ENCODE peak calls at places on chromosome 13, in four cellular contexts. Y is thoracic aorta, G is uterus, S is mucosa of descending colon. E is an unnamed sample.

GRCh38 chr13:46334008-46334407 is 53.0 kb downstream of the RUBCNL start:
- DNase-seq in Y (no peak), G (no peak), S (no peak), E (no peak)

GRCh38 chr13:53298426-53298825 is 269.8 kb downstream of the OLFM4 start:
- DNase-seq in Y (no peak), G (no peak), S (no peak), E (no peak)

GRCh38 chr13:93038187-93038586 is 188.4 kb upstream of the GPC6 start:
- DNase-seq in Y (no peak), G (no peak), S (no peak), E (no peak)

GRCh38 chr13:49112782-49113525 is 107.2 kb upstream of the MLNR start:
- DNase-seq in Y (no peak), G (no peak), S (no peak), E (no peak)

GRCh38 chr13:45209229-45209628 is 8.4 kb upstream of the KCTD4 start:
- DNase-seq in Y (no peak), G (no peak), S (no peak), E (no peak)

GRCh38 chr13:91144054-91144453 is 203.4 kb upstream of the MIR17HG start:
- DNase-seq in Y (no peak), G (no peak), S (no peak), E (no peak)

GRCh38 chr13:93859666-93860065 is 619.8 kb downstream of the DCT start:
- DNase-seq in Y (no peak), G (no peak), S (no peak), E (no peak)

GRCh38 chr13:45662122-45662521 is 40.0 kb upstream of the CBY2 start:
- DNase-seq in Y (no peak), G (no peak), S (no peak), E (no peak)

GRCh38 chr13:105139380-105140285 is 1395.8 kb downstream of the EFNB2 start:
- DNase-seq in Y (no peak), G (no peak), S (peak; percentile 52), E (peak; percentile 8)

GRCh38 chr13:28540612-28541011 is 45.7 kb upstream of the FLT1 start:
- DNase-seq in Y (no peak), G (no peak), S (no peak), E (no peak)

GRCh38 chr13:95319551-95320274 is 18.5 kb upstream of the ABCC4 start:
- DNase-seq in Y (no peak), G (no peak), S (no peak), E (no peak)

GRCh38 chr13:38965281-38965680 is 25.4 kb downstream of the STOML3 start:
- DNase-seq in Y (no peak), G (no peak), S (no peak), E (no peak)

GRCh38 chr13:27789495-27790303 is 2.6 kb upstream of the GSX1 start:
- DNase-seq in Y (no peak), G (no peak), S (no peak), E (no peak)

GRCh38 chr13:27820524-27821482 is 28.5 kb downstream of the GSX1 start:
- DNase-seq in Y (no peak), G (no peak), S (no peak), E (no peak)

GRCh38 chr13:80840313-80840976 is 499.5 kb upstream of the SPRY2 start:
- DNase-seq in Y (no peak), G (peak; percentile 49), S (no peak), E (peak; percentile 23)

GRCh38 chr13:38535271-38535670 is 151.6 kb upstream of the FREM2 start:
- DNase-seq in Y (no peak), G (no peak), S (no peak), E (no peak)

GRCh38 chr13:94065741-94066140 is 413.7 kb downstream of the DCT start:
- DNase-seq in Y (no peak), G (no peak), S (no peak), E (no peak)

GRCh38 chr13:72698164-72698563 is 29.3 kb downstream of the MZT1 start:
- DNase-seq in Y (no peak), G (no peak), S (no peak), E (no peak)

GRCh38 chr13:76879211-76879875 is 6.9 kb downstream of the KCTD12 start:
- DNase-seq in Y (peak; percentile 47), G (peak; percentile 79), S (peak; percentile 41), E (no peak)

GRCh38 chr13:20843177-20843576 is 59.4 kb downstream of the XPO4 start:
- DNase-seq in Y (no peak), G (no peak), S (no peak), E (no peak)

GRCh38 chr13:66506979-66507378 is 723.2 kb downstream of the PCDH9 start:
- DNase-seq in Y (no peak), G (no peak), S (no peak), E (no peak)

GRCh38 chr13:30580852-30581502 is 36.7 kb upstream of the USPL1 start:
- DNase-seq in Y (no peak), G (no peak), S (no peak), E (no peak)

DNA sequence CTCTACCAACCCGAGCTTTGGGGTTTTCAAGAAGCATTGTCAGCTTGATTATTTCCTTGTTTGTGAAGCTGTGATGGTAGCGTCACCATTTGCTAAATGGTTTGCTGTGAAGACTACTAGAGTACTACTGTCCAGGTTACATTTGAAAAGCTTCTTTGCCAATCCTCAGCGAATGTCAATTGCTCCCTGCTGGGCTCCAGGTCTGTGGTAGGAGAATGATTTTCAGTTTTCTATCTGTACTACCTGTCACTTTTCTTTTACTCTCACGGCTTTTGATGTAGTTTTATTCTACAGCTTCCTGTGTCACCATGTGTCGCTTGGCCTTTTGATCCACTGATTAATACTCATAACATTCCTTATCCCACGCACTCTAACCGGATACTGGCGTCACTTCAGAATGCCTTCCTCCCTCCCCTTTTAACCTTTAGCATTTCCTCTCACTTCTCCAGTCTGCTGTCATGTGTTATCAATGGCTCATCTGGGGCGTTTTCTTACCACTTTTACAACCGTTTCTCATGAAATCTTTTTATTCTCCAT is 7.5 kb upstream of the GPR183 start:
- DNase-seq in Y (no peak), G (no peak), S (no peak), E (no peak)
- H3K4me1 ChIP-seq in Y (peaks cover 5% of the 10 kb centered on the region), G (no peaks in the 10 kb centered on the region), S (peaks cover 7% of the 10 kb centered on the region), E (peaks cover 32% of the 10 kb centered on the region)

GRCh38 chr13:87671031-87671823 is at the start of gene SLITRK5:
- DNase-seq in Y (no peak), G (no peak), S (peak; percentile 84), E (peak; percentile 60)
- H3K4me3 ChIP-seq in Y (peak within 1 kb of the TSS; percentile 67), G (peak within 1 kb of the TSS; percentile 6), S (no peak within 1 kb of the TSS), E (peak within 1 kb of the TSS; percentile 86)

GRCh38 chr13:84847107-84847506 is 952.1 kb downstream of the SLITRK6 start:
- DNase-seq in Y (no peak), G (no peak), S (no peak), E (no peak)

GRCh38 chr13:84843368-84843767 is 955.9 kb downstream of the SLITRK6 start:
- DNase-seq in Y (no peak), G (no peak), S (no peak), E (no peak)

GRCh38 chr13:84845875-84846619 is 953.2 kb downstream of the SLITRK6 start:
- DNase-seq in Y (no peak), G (no peak), S (no peak), E (no peak)

GRCh38 chr13:84844473-84844872 is 954.7 kb downstream of the SLITRK6 start:
- DNase-seq in Y (no peak), G (no peak), S (no peak), E (no peak)
- TF ChIP-seq CTCF in Y (no peak), G (no peak), S (no peak), E (no peak)

DNA sequence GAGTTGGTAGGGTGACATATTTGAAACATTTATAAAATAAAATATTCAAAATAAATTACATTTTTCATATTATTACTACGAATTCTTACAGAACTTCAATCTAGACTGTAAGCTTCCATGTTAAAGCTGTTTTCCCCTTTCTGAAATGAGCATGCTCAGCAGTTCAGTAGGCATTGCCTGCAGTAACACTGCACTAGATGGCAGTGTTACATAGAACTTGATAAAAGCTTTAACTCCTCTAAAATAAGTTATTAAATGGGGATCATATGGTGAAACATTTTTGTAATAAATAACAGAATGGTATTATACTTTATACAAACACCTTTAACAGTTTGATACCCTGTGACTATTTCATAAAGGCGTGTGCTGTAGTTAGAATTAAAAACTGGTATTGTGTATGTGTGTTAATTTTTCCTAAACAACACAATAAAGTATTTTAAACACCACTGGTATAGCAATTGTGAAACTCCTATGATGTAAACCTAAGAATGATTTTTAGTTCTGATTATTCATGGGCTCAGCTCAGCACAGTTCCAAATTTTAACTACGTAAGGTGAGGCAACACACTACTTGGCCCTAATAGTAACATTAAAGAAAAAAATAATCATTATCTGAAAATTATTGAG is 11.6 kb upstream of the GPR18 start:
- DNase-seq in Y (no peak), G (no peak), S (no peak), E (no peak)
- H3K4me1 ChIP-seq in Y (no peaks in the 10 kb centered on the region), G (no peaks in the 10 kb centered on the region), S (no peaks in the 10 kb centered on the region), E (no peaks in the 10 kb centered on the region)

GRCh38 chr13:26721251-26721939 is 39.2 kb downstream of the GPR12 start:
- DNase-seq in Y (no peak), G (no peak), S (peak; percentile 35), E (no peak)
- H3K4me3 ChIP-seq in Y (peak overlapping the region; percentile 11), G (no peak overlapping the region), S (no peak overlapping the region), E (no peak overlapping the region)

DNA sequence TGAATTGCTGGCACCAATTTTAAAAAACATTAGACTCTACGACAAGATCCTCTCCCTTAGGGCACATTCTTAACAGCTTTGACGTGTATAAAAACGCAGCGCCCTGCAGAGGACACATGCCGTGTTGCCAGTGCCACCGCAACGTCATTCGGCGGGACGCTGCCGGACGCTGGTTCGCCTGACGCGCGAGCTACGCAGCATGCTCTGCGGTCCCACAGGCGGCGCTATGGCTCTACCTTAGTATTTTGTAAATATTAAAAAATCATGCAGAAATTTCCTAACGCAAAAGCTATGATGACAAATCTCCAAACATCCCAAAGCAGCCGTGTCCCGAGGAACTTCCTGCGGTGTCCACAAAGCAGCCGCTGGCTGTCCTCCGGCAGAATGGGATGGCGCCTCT is 4.2 kb upstream of the ADPRHL1 start:
- DNase-seq in Y (no peak), G (no peak), S (no peak), E (no peak)
- TF ChIP-seq CTCF in Y (no peak), G (no peak), S (no peak), E (no peak)

DNA sequence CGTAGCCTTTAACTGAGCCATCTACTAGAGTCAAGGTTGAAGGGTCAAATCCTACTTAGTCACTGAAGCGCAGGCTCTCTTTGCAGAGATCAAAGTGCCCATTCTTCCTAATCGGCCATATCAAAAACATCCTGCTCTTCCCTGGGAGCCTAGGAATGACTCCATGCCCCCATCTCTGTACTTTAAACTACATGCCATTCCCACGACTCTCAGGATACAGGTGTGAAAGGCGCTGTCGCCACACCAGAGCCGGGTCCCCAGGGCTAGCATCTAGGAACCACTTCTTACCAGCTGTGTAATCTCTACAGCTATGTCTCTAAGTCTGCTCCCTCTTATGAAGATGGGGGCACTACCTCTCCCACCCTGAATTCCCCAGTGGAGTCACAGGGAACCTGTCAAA is 22.3 kb downstream of the IRS2 start:
- DNase-seq in Y (no peak), G (no peak), S (no peak), E (no peak)
- H3K4me1 ChIP-seq in Y (peaks cover 28% of the 10 kb centered on the region), G (no peaks in the 10 kb centered on the region), S (no peaks in the 10 kb centered on the region), E (peaks cover 38% of the 10 kb centered on the region)

E was measured in tibial nerve.